ENCODE peak calls at places on chromosome 7, in six cellular contexts. One of them, this sample, is unnamed.

GRCh38 chr7:1028044-1028770 is 16.1 kb upstream of the GPR146 start:
- DNase-seq in fibroblast of pulmonary artery: peak; percentile 89
- DNase-seq in CD4-positive, alpha-beta T cell: peak; percentile 83
- DNase-seq in cardiac muscle cell: peak; percentile 93
- DNase-seq in testis: peak; percentile 86
- DNase-seq in gastrocnemius medialis: peak; percentile 85
- DNase-seq in this sample: peak; percentile 83

GRCh38 chr7:28695300-28696261 is 262.5 kb downstream of the TRIL start:
- DNase-seq in fibroblast of pulmonary artery: no peak
- DNase-seq in cardiac muscle cell: no peak
- DNase-seq in testis: no peak
- DNase-seq in gastrocnemius medialis: no peak
- DNase-seq in CD4-positive, alpha-beta T cell: no peak
- DNase-seq in this sample: no peak

GRCh38 chr7:148540041-148540738 is 50.4 kb upstream of the C7orf33 start:
- DNase-seq in testis: no peak
- DNase-seq in cardiac muscle cell: peak; percentile 66
- DNase-seq in fibroblast of pulmonary artery: peak; percentile 56
- DNase-seq in gastrocnemius medialis: no peak
- DNase-seq in CD4-positive, alpha-beta T cell: no peak
- DNase-seq in this sample: peak; percentile 68

GRCh38 chr7:30761214-30762156 is 9.6 kb downstream of the INMT start:
- DNase-seq in CD4-positive, alpha-beta T cell: no peak
- DNase-seq in cardiac muscle cell: peak; percentile 98
- DNase-seq in fibroblast of pulmonary artery: peak; percentile 93
- DNase-seq in gastrocnemius medialis: no peak
- DNase-seq in testis: peak; percentile 64
- DNase-seq in this sample: no peak

GRCh38 chr7:73721237-73721848 is 1.9 kb upstream of the STX1A start:
- DNase-seq in testis: peak; percentile 91
- DNase-seq in fibroblast of pulmonary artery: no peak
- DNase-seq in CD4-positive, alpha-beta T cell: no peak
- DNase-seq in cardiac muscle cell: no peak
- DNase-seq in gastrocnemius medialis: peak; percentile 91
- DNase-seq in this sample: no peak

GRCh38 chr7:80330434-80330833 is 181.4 kb downstream of the GNAT3 start:
- DNase-seq in gastrocnemius medialis: no peak
- DNase-seq in testis: no peak
- DNase-seq in CD4-positive, alpha-beta T cell: no peak
- DNase-seq in cardiac muscle cell: peak; percentile 42
- DNase-seq in fibroblast of pulmonary artery: peak; percentile 44
- DNase-seq in this sample: peak; percentile 76

GRCh38 chr7:136870799-136871487 is 2.5 kb downstream of the CHRM2 start:
- DNase-seq in gastrocnemius medialis: no peak
- DNase-seq in testis: peak; percentile 15
- DNase-seq in fibroblast of pulmonary artery: no peak
- DNase-seq in CD4-positive, alpha-beta T cell: no peak
- DNase-seq in cardiac muscle cell: peak; percentile 6
- DNase-seq in this sample: no peak

GRCh38 chr7:116631676-116632075 is 40.3 kb upstream of the MET start:
- DNase-seq in gastrocnemius medialis: no peak
- DNase-seq in testis: no peak
- DNase-seq in fibroblast of pulmonary artery: no peak
- DNase-seq in CD4-positive, alpha-beta T cell: no peak
- DNase-seq in cardiac muscle cell: no peak
- DNase-seq in this sample: no peak

GRCh38 chr7:114630186-114630824 is 215.7 kb downstream of the FOXP2 start:
- DNase-seq in testis: no peak
- DNase-seq in fibroblast of pulmonary artery: no peak
- DNase-seq in gastrocnemius medialis: no peak
- DNase-seq in cardiac muscle cell: no peak
- DNase-seq in CD4-positive, alpha-beta T cell: no peak
- DNase-seq in this sample: no peak

GRCh38 chr7:80134536-80135305 is at the start of gene GNAI1:
- DNase-seq in fibroblast of pulmonary artery: peak; percentile 83
- DNase-seq in gastrocnemius medialis: peak; percentile 34
- DNase-seq in CD4-positive, alpha-beta T cell: no peak
- DNase-seq in testis: peak; percentile 84
- DNase-seq in cardiac muscle cell: peak; percentile 87
- DNase-seq in this sample: peak; percentile 80

GRCh38 chr7:30678805-30679204 is 3.5 kb downstream of the CRHR2 start:
- DNase-seq in testis: no peak
- DNase-seq in gastrocnemius medialis: no peak
- DNase-seq in cardiac muscle cell: no peak
- DNase-seq in fibroblast of pulmonary artery: no peak
- DNase-seq in CD4-positive, alpha-beta T cell: no peak
- DNase-seq in this sample: no peak

GRCh38 chr7:130296221-130296951 is 3.4 kb downstream of the CPA4 start:
- DNase-seq in cardiac muscle cell: no peak
- DNase-seq in gastrocnemius medialis: no peak
- DNase-seq in fibroblast of pulmonary artery: no peak
- DNase-seq in testis: no peak
- DNase-seq in CD4-positive, alpha-beta T cell: no peak
- DNase-seq in this sample: peak; percentile 23

GRCh38 chr7:229184-229964 is 37.0 kb downstream of the FAM20C start:
- DNase-seq in cardiac muscle cell: peak; percentile 97
- DNase-seq in CD4-positive, alpha-beta T cell: no peak
- DNase-seq in gastrocnemius medialis: peak; percentile 73
- DNase-seq in testis: peak; percentile 85
- DNase-seq in fibroblast of pulmonary artery: peak; percentile 95
- DNase-seq in this sample: peak; percentile 72

GRCh38 chr7:73704640-73705550 is 14.6 kb downstream of the STX1A start:
- DNase-seq in gastrocnemius medialis: no peak
- DNase-seq in cardiac muscle cell: peak; percentile 59
- DNase-seq in testis: no peak
- DNase-seq in CD4-positive, alpha-beta T cell: no peak
- DNase-seq in fibroblast of pulmonary artery: peak; percentile 55
- DNase-seq in this sample: no peak

GRCh38 chr7:121187676-121188075 is 141.1 kb upstream of the WNT16 start:
- DNase-seq in gastrocnemius medialis: no peak
- DNase-seq in cardiac muscle cell: peak; percentile 29
- DNase-seq in CD4-positive, alpha-beta T cell: no peak
- DNase-seq in testis: no peak
- DNase-seq in fibroblast of pulmonary artery: peak; percentile 65
- DNase-seq in this sample: no peak

GRCh38 chr7:39164887-39165286 is 187.2 kb downstream of the POU6F2 start:
- DNase-seq in gastrocnemius medialis: no peak
- DNase-seq in testis: no peak
- DNase-seq in CD4-positive, alpha-beta T cell: no peak
- DNase-seq in fibroblast of pulmonary artery: no peak
- DNase-seq in cardiac muscle cell: no peak
- DNase-seq in this sample: no peak

GRCh38 chr7:74294191-74294998 is 5.2 kb downstream of the CLIP2 start:
- DNase-seq in fibroblast of pulmonary artery: peak; percentile 38
- DNase-seq in cardiac muscle cell: peak; percentile 67
- DNase-seq in gastrocnemius medialis: no peak
- DNase-seq in CD4-positive, alpha-beta T cell: no peak
- DNase-seq in testis: no peak
- DNase-seq in this sample: no peak

GRCh38 chr7:17369686-17370426 is 71.4 kb downstream of the AHR start:
- DNase-seq in fibroblast of pulmonary artery: peak; percentile 99
- DNase-seq in CD4-positive, alpha-beta T cell: no peak
- DNase-seq in testis: peak; percentile 23
- DNase-seq in cardiac muscle cell: peak; percentile 98
- DNase-seq in gastrocnemius medialis: no peak
- DNase-seq in this sample: peak; percentile 80

GRCh38 chr7:158266817-158267736 is 320.5 kb downstream of the PTPRN2 start:
- DNase-seq in cardiac muscle cell: no peak
- DNase-seq in fibroblast of pulmonary artery: no peak
- DNase-seq in gastrocnemius medialis: no peak
- DNase-seq in testis: no peak
- DNase-seq in CD4-positive, alpha-beta T cell: no peak
- DNase-seq in this sample: no peak

GRCh38 chr7:44811093-44811492 is 14.6 kb downstream of the PPIA start:
- DNase-seq in gastrocnemius medialis: no peak
- DNase-seq in CD4-positive, alpha-beta T cell: no peak
- DNase-seq in cardiac muscle cell: no peak
- DNase-seq in fibroblast of pulmonary artery: no peak
- DNase-seq in testis: no peak
- DNase-seq in this sample: no peak

GRCh38 chr7:29414216-29414615 is 149.4 kb upstream of the PRR15 start:
- DNase-seq in cardiac muscle cell: no peak
- DNase-seq in gastrocnemius medialis: no peak
- DNase-seq in CD4-positive, alpha-beta T cell: no peak
- DNase-seq in testis: no peak
- DNase-seq in fibroblast of pulmonary artery: no peak
- DNase-seq in this sample: no peak

GRCh38 chr7:35875292-35875691 is 74.4 kb downstream of the SEPTIN7 start:
- DNase-seq in cardiac muscle cell: peak; percentile 50
- DNase-seq in testis: no peak
- DNase-seq in fibroblast of pulmonary artery: peak; percentile 59
- DNase-seq in CD4-positive, alpha-beta T cell: no peak
- DNase-seq in gastrocnemius medialis: no peak
- DNase-seq in this sample: peak; percentile 13

GRCh38 chr7:15507708-15508107 is 54.1 kb downstream of the AGMO start:
- DNase-seq in cardiac muscle cell: no peak
- DNase-seq in testis: no peak
- DNase-seq in CD4-positive, alpha-beta T cell: no peak
- DNase-seq in fibroblast of pulmonary artery: no peak
- DNase-seq in gastrocnemius medialis: no peak
- DNase-seq in this sample: no peak

GRCh38 chr7:130189281-130189782 is 15.9 kb downstream of the TMEM209 start:
- DNase-seq in fibroblast of pulmonary artery: peak; percentile 37
- DNase-seq in testis: no peak
- DNase-seq in CD4-positive, alpha-beta T cell: no peak
- DNase-seq in gastrocnemius medialis: no peak
- DNase-seq in cardiac muscle cell: peak; percentile 27
- DNase-seq in this sample: peak; percentile 6

GRCh38 chr7:78139335-78139734 is 340.8 kb downstream of the PHTF2 start:
- DNase-seq in CD4-positive, alpha-beta T cell: no peak
- DNase-seq in gastrocnemius medialis: no peak
- DNase-seq in cardiac muscle cell: no peak
- DNase-seq in fibroblast of pulmonary artery: no peak
- DNase-seq in testis: no peak
- DNase-seq in this sample: peak; percentile 93

GRCh38 chr7:98810166-98810802 is 59.5 kb downstream of the TMEM130 start:
- DNase-seq in fibroblast of pulmonary artery: no peak
- DNase-seq in CD4-positive, alpha-beta T cell: no peak
- DNase-seq in cardiac muscle cell: peak; percentile 52
- DNase-seq in gastrocnemius medialis: no peak
- DNase-seq in testis: peak; percentile 30
- DNase-seq in this sample: no peak

GRCh38 chr7:145168879-145169278 is 333.0 kb upstream of the TPK1 start:
- DNase-seq in testis: no peak
- DNase-seq in CD4-positive, alpha-beta T cell: no peak
- DNase-seq in fibroblast of pulmonary artery: no peak
- DNase-seq in cardiac muscle cell: no peak
- DNase-seq in gastrocnemius medialis: no peak
- DNase-seq in this sample: no peak

GRCh38 chr7:145175366-145175765 is 339.5 kb upstream of the TPK1 start:
- DNase-seq in fibroblast of pulmonary artery: no peak
- DNase-seq in CD4-positive, alpha-beta T cell: no peak
- DNase-seq in testis: no peak
- DNase-seq in cardiac muscle cell: no peak
- DNase-seq in gastrocnemius medialis: no peak
- DNase-seq in this sample: no peak

GRCh38 chr7:145168427-145168826 is 332.6 kb upstream of the TPK1 start:
- DNase-seq in cardiac muscle cell: no peak
- DNase-seq in CD4-positive, alpha-beta T cell: no peak
- DNase-seq in testis: no peak
- DNase-seq in fibroblast of pulmonary artery: no peak
- DNase-seq in gastrocnemius medialis: no peak
- DNase-seq in this sample: no peak

GRCh38 chr7:145169908-145170307 is 334.1 kb upstream of the TPK1 start:
- DNase-seq in cardiac muscle cell: no peak
- DNase-seq in testis: no peak
- DNase-seq in fibroblast of pulmonary artery: no peak
- DNase-seq in gastrocnemius medialis: no peak
- DNase-seq in CD4-positive, alpha-beta T cell: no peak
- DNase-seq in this sample: no peak
- TF ChIP-seq CTCF in cardiac muscle cell: no peak
- TF ChIP-seq CTCF in testis: no peak
- TF ChIP-seq CTCF in fibroblast of pulmonary artery: no peak
- TF ChIP-seq CTCF in gastrocnemius medialis: no peak
- TF ChIP-seq CTCF in CD4-positive, alpha-beta T cell: no peak
- TF ChIP-seq CTCF in this sample: no peak

GRCh38 chr7:125383324-125383723 is 453.7 kb upstream of the POT1 start:
- DNase-seq in CD4-positive, alpha-beta T cell: no peak
- DNase-seq in cardiac muscle cell: no peak
- DNase-seq in fibroblast of pulmonary artery: no peak
- DNase-seq in testis: no peak
- DNase-seq in gastrocnemius medialis: no peak
- DNase-seq in this sample: no peak
- TF ChIP-seq CTCF in CD4-positive, alpha-beta T cell: no peak
- TF ChIP-seq CTCF in cardiac muscle cell: no peak
- TF ChIP-seq CTCF in fibroblast of pulmonary artery: no peak
- TF ChIP-seq CTCF in testis: no peak
- TF ChIP-seq CTCF in gastrocnemius medialis: no peak
- TF ChIP-seq CTCF in this sample: no peak

GRCh38 chr7:106959753-106960152 is 84.8 kb upstream of the PRKAR2B start:
- DNase-seq in gastrocnemius medialis: no peak
- DNase-seq in fibroblast of pulmonary artery: no peak
- DNase-seq in testis: no peak
- DNase-seq in cardiac muscle cell: no peak
- DNase-seq in CD4-positive, alpha-beta T cell: no peak
- DNase-seq in this sample: no peak
- TF ChIP-seq CTCF in gastrocnemius medialis: no peak
- TF ChIP-seq CTCF in fibroblast of pulmonary artery: peak; percentile 13
- TF ChIP-seq CTCF in testis: no peak
- TF ChIP-seq CTCF in cardiac muscle cell: peak; percentile 18
- TF ChIP-seq CTCF in CD4-positive, alpha-beta T cell: no peak
- TF ChIP-seq CTCF in this sample: peak; percentile 32

GRCh38 chr7:2883101-2883500 is 39.0 kb upstream of the GNA12 start:
- DNase-seq in gastrocnemius medialis: no peak
- DNase-seq in testis: no peak
- DNase-seq in CD4-positive, alpha-beta T cell: no peak
- DNase-seq in fibroblast of pulmonary artery: no peak
- DNase-seq in cardiac muscle cell: no peak
- DNase-seq in this sample: no peak

GRCh38 chr7:2887816-2888215 is 43.7 kb upstream of the GNA12 start:
- DNase-seq in cardiac muscle cell: no peak
- DNase-seq in testis: no peak
- DNase-seq in fibroblast of pulmonary artery: no peak
- DNase-seq in CD4-positive, alpha-beta T cell: no peak
- DNase-seq in gastrocnemius medialis: no peak
- DNase-seq in this sample: no peak

GRCh38 chr7:2884161-2884560 is 40.1 kb upstream of the GNA12 start:
- DNase-seq in CD4-positive, alpha-beta T cell: no peak
- DNase-seq in testis: no peak
- DNase-seq in gastrocnemius medialis: no peak
- DNase-seq in fibroblast of pulmonary artery: no peak
- DNase-seq in cardiac muscle cell: no peak
- DNase-seq in this sample: no peak

GRCh38 chr7:2886391-2886790 is 42.3 kb upstream of the GNA12 start:
- DNase-seq in testis: no peak
- DNase-seq in fibroblast of pulmonary artery: no peak
- DNase-seq in CD4-positive, alpha-beta T cell: no peak
- DNase-seq in gastrocnemius medialis: no peak
- DNase-seq in cardiac muscle cell: no peak
- DNase-seq in this sample: no peak

DNA sequence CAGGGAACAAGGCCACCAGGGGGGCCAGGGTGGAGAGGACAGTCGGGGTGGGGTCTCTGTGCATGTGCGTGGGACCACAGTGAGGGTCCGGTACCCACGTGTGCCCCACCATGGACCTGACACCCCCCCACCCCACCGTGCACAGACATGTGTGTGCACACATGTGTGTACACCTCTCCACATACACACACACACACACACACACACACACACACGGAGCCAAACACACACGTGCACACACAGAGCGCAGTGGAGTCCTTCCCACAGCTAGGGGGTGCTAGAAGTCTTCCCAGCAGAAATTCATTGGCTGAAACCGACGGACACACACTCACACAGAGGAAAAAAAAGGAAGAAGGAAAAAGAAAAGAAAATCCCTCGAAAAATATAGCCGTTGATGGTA is 42.8 kb upstream of the GNA12 start:
- DNase-seq in CD4-positive, alpha-beta T cell: peak; percentile 35
- DNase-seq in cardiac muscle cell: peak; percentile 90
- DNase-seq in testis: peak; percentile 63
- DNase-seq in fibroblast of pulmonary artery: peak; percentile 93
- DNase-seq in gastrocnemius medialis: no peak
- DNase-seq in this sample: peak; percentile 74
- TF ChIP-seq CTCF in CD4-positive, alpha-beta T cell: peak; percentile 63
- TF ChIP-seq CTCF in cardiac muscle cell: peak; percentile 91
- TF ChIP-seq CTCF in testis: peak; percentile 84
- TF ChIP-seq CTCF in fibroblast of pulmonary artery: peak; percentile 97
- TF ChIP-seq CTCF in gastrocnemius medialis: peak; percentile 23
- TF ChIP-seq CTCF in this sample: peak; percentile 77

This sample was measured in HFFc6.